ENCODE peak calls at places on chromosome 2, in seven cellular contexts. O is H54, Q is sigmoid colon, M is body of pancreas, J is K562, T is Peyer's patch, B is A549. G is an unnamed sample.

GRCh38 chr2:187451510-187451909 is 3.5 kb upstream of the CALCRL start:
- DNase-seq in M (no peak), O (no peak), J (no peak), B (no peak), Q (no peak), T (no peak), G (no peak)

GRCh38 chr2:44955593-44956449 is 14.3 kb downstream of the SIX3 start:
- DNase-seq in M (peak), Q (peak), B (peak), O (peak), J (peak), T (peak), G (peak)

GRCh38 chr2:159292157-159292556 is 5.7 kb upstream of the WDSUB1 start:
- DNase-seq in Q (no peak), O (no peak), M (no peak), B (no peak), T (no peak), J (peak), G (peak)

GRCh38 chr2:181466661-181467576 is 9.7 kb downstream of the ITGA4 start:
- DNase-seq in M (peak), Q (peak), J (peak), O (peak), T (peak), B (no peak), G (peak)

GRCh38 chr2:117760916-117761315 is 53.6 kb upstream of the DDX18 start:
- DNase-seq in T (no peak), O (no peak), Q (no peak), J (no peak), B (no peak), M (no peak), G (no peak)

GRCh38 chr2:189302274-189302948 is 122.8 kb upstream of the COL5A2 start:
- DNase-seq in T (no peak), J (no peak), O (no peak), Q (no peak), B (no peak), M (no peak), G (no peak)

GRCh38 chr2:234827096-234827860 is 124.5 kb upstream of the SH3BP4 start:
- DNase-seq in O (no peak), T (no peak), M (no peak), B (no peak), Q (no peak), J (no peak), G (no peak)

GRCh38 chr2:240935101-240935876 is 29.2 kb downstream of the CROCC2 start:
- DNase-seq in Q (peak), B (no peak), M (peak), T (peak), J (no peak), O (no peak), G (no peak)

GRCh38 chr2:10243926-10244270 is 58.8 kb upstream of the HPCAL1 start:
- DNase-seq in M (no peak), J (no peak), B (no peak), O (no peak), Q (peak), T (no peak), G (no peak)

GRCh38 chr2:180314086-180314485 is 307.0 kb upstream of the CWC22 start:
- DNase-seq in J (no peak), O (no peak), M (no peak), T (no peak), Q (no peak), B (no peak), G (no peak)

DNA sequence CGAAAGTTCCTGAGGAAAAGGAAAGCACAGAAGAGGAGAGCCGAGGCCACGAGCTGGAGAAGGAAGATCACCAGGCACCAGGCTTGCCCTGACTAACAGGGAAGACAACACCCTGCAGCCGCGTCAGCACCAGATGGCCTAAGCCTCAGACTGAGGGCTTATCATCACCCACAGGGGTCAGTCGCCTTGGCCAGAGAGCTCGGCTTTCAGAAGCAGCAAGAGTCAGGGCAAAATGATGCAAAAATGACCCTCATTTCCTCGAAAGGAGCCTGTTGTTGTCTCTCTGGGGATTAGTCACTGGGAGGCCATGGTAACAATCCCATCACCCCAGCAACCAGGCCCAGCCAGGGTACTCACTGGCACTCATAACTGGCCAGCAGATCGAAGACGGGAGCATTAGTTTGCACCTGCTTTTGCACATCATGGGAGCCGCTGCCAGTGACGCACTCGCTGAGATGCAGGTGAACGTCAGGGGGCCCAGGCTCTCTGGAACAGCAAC is 42.7 kb upstream of the ZFP36L2 start:
- DNase-seq in J (peak), O (peak), T (peak), B (no peak), Q (peak), M (peak), G (peak)
- TF ChIP-seq POLR2A in J (no peak), O (no peak), T (no peak), B (no peak), Q (no peak), M (no peak), G (no peak)

DNA sequence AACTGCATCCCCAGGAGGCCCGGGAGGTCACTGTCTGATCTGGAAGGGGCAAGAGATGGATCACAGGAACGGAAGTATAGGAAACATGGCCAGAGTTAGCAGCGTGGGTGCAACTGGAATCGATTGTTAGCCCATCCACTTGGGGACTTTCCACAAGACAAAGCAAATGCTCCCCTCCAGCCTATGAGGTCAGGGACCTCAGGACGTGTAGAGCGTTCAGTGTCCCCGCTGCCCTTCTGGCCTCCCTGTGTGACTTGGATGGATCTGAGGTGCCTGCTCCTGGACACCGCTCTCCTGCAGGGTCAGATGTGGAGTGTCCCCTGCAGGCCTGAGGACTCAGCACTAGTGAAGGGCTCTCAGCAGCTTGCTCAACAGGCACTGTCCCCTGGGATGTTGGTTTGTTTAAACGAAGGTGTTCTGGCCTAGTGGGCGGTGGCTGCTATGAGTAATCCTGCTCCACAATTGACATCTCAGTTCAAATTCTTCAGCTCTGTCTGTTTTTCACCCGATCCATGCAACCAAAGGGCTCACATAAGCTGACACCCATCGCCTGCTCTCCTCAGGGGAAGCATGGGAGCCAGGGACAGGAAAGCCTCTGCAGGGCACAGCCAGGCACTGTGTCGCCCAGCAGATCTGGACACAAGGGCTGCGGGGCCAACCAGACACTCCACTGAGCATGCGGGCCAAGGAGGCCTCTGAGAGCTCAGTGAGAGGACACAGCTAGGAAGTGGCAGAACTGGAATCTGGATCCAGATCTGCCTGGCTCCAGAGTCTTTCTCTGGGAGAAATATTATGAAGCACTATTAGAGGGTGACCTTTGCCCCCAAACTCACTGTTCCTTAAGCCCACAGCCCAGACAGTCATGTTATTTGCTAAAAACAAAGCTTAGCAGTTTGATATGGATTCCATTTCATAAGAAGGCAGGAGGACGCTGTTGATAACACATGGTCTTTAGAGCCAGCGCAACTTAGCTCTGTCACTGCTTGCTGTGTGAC is 78.5 kb downstream of the RHOB start:
- DNase-seq in B (no peak), Q (peak), M (peak), O (no peak), T (peak), J (peak), G (no peak)
- TF ChIP-seq POLR2A in B (no peak), Q (no peak), M (no peak), O (no peak), T (no peak), J (no peak), G (no peak)

DNA sequence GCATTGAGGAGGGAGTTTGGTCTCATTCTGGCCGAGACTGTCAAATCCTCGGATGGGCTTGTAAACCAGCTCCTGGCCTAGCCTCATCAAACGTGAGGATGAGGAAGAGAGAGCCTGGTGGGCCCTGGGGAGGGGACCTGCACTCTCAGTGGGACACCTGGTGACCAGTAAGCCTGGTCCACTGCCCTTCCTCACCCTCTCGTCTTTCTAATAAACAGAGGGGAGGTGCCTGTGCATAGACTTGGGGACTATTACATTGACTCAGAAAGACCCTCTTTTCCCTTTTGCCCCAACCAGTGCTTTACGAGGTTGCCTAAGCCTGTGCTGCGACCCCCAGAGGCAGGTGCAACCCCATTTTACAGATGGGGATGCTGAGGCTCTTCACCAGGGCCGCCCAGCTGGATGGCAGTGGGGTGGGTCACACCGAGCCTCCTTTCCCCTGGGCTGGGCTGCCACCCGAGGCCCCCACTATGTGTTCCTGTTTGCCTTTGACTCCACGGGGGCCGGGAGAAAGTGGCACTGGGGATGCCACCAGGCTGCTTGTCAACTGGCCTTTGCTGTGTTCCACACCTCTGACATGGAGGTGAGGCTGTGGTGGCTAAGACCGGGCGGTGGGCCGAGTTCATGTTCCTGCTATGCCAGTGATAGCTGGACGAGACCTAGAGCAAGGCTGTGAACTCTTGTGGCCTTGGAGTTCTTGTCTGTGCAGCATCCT is 85.9 kb downstream of the GLI2 start:
- DNase-seq in T (no peak), O (no peak), Q (no peak), J (no peak), M (no peak), B (no peak), G (no peak)
- TF ChIP-seq POLR2A in T (no peak), O (no peak), Q (no peak), J (no peak), M (no peak), B (no peak), G (no peak)

GRCh38 chr2:17752281-17752680 is 1.3 kb downstream of the SMC6 start:
- DNase-seq in T (no peak), O (no peak), M (no peak), J (no peak), Q (no peak), B (no peak), G (no peak)

GRCh38 chr2:17754773-17755425 is 961 bp downstream of the GEN1 start:
- DNase-seq in M (no peak), T (no peak), Q (no peak), J (peak), B (no peak), O (no peak), G (peak)

GRCh38 chr2:17749753-17750438 is 3.7 kb downstream of the SMC6 start:
- DNase-seq in Q (no peak), T (no peak), M (no peak), O (no peak), B (no peak), J (no peak), G (no peak)

GRCh38 chr2:17753803-17754663 is at the start of the genes GEN1 and SMC6:
- DNase-seq in O (peak), T (peak), M (peak), B (peak), Q (peak), J (peak), G (peak)

DNA sequence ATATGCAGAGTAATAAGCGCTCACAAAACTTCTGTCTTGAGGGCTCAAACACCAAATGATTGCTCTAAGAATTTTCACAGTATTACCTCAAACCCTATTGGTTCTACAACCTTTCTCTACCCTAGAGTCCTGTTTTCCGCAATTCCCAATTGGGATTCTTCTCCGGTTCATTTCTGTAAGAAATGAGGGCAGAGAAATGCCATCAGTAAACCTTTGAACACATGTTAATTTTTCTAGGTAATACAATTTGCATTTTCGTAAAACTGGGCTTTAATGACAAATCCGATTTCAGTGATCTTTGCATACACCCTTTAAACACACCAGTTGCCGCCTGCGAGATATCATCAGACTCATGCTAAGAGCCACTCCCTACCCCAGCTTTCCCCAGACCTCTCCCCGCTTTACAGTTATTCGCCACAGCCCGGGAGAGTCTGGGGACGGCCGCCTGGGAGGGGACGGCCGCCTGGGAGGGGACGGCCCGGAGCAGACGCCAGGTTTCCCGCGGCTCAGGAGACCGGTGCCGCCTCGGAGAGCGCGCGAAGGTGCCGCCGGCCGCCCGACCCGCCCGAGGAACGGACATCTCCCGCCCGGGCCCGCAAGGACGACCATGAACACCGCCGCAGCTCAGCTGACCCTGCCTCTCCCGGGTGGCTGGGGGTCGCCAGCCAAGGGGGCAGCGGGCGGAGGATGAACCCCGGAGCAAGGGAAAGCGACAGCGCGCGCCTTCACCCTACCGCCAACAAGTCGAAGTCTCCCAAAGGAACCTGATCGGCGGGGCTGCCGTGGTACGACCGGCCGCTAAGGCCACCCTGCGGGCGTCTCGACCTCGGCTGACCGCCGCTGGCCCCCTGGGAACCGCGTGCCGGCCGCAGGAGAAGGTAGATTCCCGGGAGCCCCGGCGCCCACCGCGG is 463 bp downstream of the SMC6 start:
- DNase-seq in T (peak), O (peak), M (peak), B (peak), Q (peak), J (peak), G (peak)
- TF ChIP-seq POLR2A in T (peak), O (peak), M (no peak), B (peak), Q (peak), J (peak), G (no peak)

GRCh38 chr2:46335404-46335965 is 38.3 kb downstream of the EPAS1 start:
- DNase-seq in O (no peak), B (peak), J (no peak), T (peak), M (no peak), Q (peak), G (peak)
- TF ChIP-seq POLR2A in O (no peak), B (no peak), J (no peak), T (no peak), M (no peak), Q (no peak), G (no peak)

GRCh38 chr2:27663463-27664244 is at the start of the genes SLC4A1AP and SUPT7L:
- DNase-seq in Q (peak), B (peak), M (peak), O (peak), T (peak), J (peak), G (peak)
- TF ChIP-seq POLR2A in Q (no peak), B (peak), M (no peak), O (peak), T (peak), J (peak), G (peak)

DNA sequence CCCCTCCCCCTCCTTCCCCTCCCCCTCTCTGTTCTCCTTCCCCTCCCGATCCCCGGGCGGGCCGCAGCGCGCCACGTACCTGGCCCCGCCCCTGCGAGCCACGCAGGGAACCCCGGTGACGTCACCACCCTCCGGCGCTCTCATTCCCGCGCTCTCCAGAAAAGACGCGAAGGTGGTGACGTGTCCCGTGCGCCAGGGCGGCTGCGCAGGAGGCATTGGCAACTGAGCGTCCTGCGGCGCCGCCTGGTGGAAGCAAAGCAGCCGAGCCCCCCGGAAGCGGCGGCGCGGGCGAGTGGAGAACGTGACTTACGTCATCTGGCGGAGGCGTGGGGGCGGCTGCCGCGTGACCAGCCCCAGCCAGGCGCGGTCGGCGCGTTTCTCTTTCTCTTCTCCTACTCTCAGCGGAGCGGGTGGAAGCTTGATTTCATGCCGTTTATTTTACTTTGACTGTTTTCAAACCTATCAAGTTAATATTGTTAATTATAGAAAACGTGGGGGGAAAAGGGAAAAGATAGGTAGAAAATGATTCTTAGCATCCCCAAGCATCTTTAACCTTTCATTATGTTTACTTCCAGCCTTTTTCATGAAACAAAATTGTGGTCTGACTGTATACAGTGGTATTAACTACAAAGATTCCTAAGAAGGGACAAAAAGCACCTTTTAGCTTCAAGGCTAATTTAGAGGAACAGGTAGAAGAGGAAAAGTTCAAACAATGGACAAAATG is 48.1 kb downstream of the C2orf42 start:
- DNase-seq in M (peak), Q (peak), J (peak), O (peak), T (peak), B (peak), G (peak)
- TF ChIP-seq POLR2A in M (peak), Q (peak), J (peak), O (peak), T (peak), B (peak), G (peak)

GRCh38 chr2:64860936-64861335 is 128.3 kb upstream of the SLC1A4 start:
- DNase-seq in Q (no peak), T (no peak), J (no peak), M (no peak), B (no peak), O (no peak), G (no peak)

GRCh38 chr2:64860321-64860751 is 128.9 kb upstream of the SLC1A4 start:
- DNase-seq in O (no peak), B (no peak), J (no peak), Q (no peak), M (no peak), T (peak), G (no peak)

GRCh38 chr2:64857581-64858471 is 131.4 kb upstream of the SLC1A4 start:
- DNase-seq in T (no peak), O (no peak), J (no peak), Q (peak), M (peak), B (no peak), G (no peak)

GRCh38 chr2:64858541-64859031 is 130.6 kb upstream of the SLC1A4 start:
- DNase-seq in J (no peak), O (no peak), T (no peak), B (no peak), M (no peak), Q (peak), G (no peak)

DNA sequence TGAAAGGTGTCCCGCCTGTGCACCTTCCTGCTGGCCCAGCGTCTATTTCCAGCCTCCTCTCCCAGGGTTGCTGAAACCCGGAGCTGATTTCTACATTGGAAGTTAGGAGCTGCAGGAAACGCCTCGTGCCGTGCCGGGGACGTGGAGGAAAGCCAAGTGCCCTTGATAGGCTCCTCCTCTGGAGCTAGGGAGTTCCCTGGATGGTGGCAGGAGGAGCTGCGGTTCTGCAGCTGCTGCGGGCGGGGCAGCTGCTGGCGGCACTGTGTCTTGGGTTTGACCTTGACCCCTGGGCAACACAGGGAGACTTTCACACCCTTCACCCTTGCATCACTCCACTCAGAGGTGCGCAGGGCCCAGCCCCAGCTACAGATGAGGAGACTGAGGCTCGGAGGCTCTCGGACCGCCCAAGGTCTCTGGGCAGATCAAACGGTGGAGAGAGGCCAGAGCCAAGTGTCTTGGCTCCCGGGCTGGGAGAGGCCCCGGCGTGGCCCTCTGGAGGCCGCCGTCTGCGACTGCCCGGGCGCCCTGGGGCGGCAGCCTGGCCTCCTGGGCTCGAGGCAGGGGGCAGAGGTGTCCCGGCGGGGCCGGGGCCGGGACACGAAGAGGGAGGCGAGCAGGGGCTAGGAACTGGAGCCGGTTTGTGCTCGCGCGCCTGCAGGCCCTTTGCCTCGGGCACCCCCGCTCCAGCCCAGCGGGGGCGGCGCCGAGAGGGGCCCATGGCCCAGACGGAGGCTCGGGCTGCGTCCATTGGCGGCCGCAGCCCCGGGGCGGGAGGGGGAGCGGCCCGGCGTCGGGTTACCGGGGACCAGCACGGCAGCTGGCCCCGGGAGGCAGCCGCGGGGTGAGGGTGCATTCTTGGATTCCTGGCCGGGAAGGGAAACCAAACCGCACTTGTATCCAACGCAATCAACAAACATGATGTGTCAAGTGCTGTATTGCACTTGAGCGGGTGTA is 129.7 kb upstream of the SLC1A4 start:
- DNase-seq in O (peak), J (peak), Q (peak), B (peak), T (peak), M (peak), G (peak)
- TF ChIP-seq POLR2A in O (peak), J (peak), Q (no peak), B (peak), T (peak), M (peak), G (no peak)